ENCODE peak calls at places on chromosomes 6 and 20, in eight cellular contexts. One of them, this sample, is unnamed.

GRCh38 chr6:20572940-20573339 is 38.7 kb downstream of the CDKAL1 start:
- DNase-seq in tibial artery: no peak
- DNase-seq in CD4-positive, alpha-beta T cell: no peak
- DNase-seq in HL-60: no peak
- DNase-seq in epithelial cell of proximal tubule: peak
- DNase-seq in foreskin fibroblast: peak
- DNase-seq in cardiac fibroblast: peak
- DNase-seq in nephron progenitor cell: no peak
- DNase-seq in this sample: no peak

GRCh38 chr6:68279793-68280557 is 355.1 kb upstream of the ADGRB3 start:
- DNase-seq in tibial artery: no peak
- DNase-seq in CD4-positive, alpha-beta T cell: no peak
- DNase-seq in HL-60: no peak
- DNase-seq in epithelial cell of proximal tubule: no peak
- DNase-seq in foreskin fibroblast: peak
- DNase-seq in cardiac fibroblast: peak
- DNase-seq in nephron progenitor cell: no peak
- DNase-seq in this sample: no peak

GRCh38 chr6:105087571-105088211 is 92.1 kb downstream of the POPDC3 start:
- DNase-seq in tibial artery: no peak
- DNase-seq in CD4-positive, alpha-beta T cell: no peak
- DNase-seq in HL-60: peak
- DNase-seq in epithelial cell of proximal tubule: peak
- DNase-seq in foreskin fibroblast: peak
- DNase-seq in cardiac fibroblast: peak
- DNase-seq in nephron progenitor cell: no peak
- DNase-seq in this sample: no peak

GRCh38 chr6:55652429-55652828 is 73.4 kb upstream of the HMGCLL1 start:
- DNase-seq in tibial artery: no peak
- DNase-seq in CD4-positive, alpha-beta T cell: no peak
- DNase-seq in HL-60: no peak
- DNase-seq in epithelial cell of proximal tubule: no peak
- DNase-seq in foreskin fibroblast: no peak
- DNase-seq in cardiac fibroblast: peak
- DNase-seq in nephron progenitor cell: no peak
- DNase-seq in this sample: no peak

GRCh38 chr6:35371494-35372262 is 29.3 kb downstream of the PPARD start:
- DNase-seq in tibial artery: no peak
- DNase-seq in CD4-positive, alpha-beta T cell: no peak
- DNase-seq in HL-60: no peak
- DNase-seq in epithelial cell of proximal tubule: no peak
- DNase-seq in foreskin fibroblast: no peak
- DNase-seq in cardiac fibroblast: no peak
- DNase-seq in nephron progenitor cell: no peak
- DNase-seq in this sample: no peak

GRCh38 chr6:43628392-43629103 is 516 bp downstream of the GTPBP2 start:
- DNase-seq in tibial artery: peak
- DNase-seq in CD4-positive, alpha-beta T cell: peak
- DNase-seq in HL-60: peak
- DNase-seq in epithelial cell of proximal tubule: peak
- DNase-seq in foreskin fibroblast: peak
- DNase-seq in cardiac fibroblast: peak
- DNase-seq in nephron progenitor cell: peak
- DNase-seq in this sample: peak

GRCh38 chr6:146543211-146543939 is at the start of gene RAB32:
- DNase-seq in tibial artery: peak
- DNase-seq in CD4-positive, alpha-beta T cell: no peak
- DNase-seq in HL-60: peak
- DNase-seq in epithelial cell of proximal tubule: no peak
- DNase-seq in foreskin fibroblast: peak
- DNase-seq in cardiac fibroblast: peak
- DNase-seq in nephron progenitor cell: peak
- DNase-seq in this sample: peak

GRCh38 chr6:158752613-158753012 is 66.6 kb downstream of the EZR start:
- DNase-seq in tibial artery: no peak
- DNase-seq in CD4-positive, alpha-beta T cell: no peak
- DNase-seq in HL-60: no peak
- DNase-seq in epithelial cell of proximal tubule: no peak
- DNase-seq in foreskin fibroblast: peak
- DNase-seq in cardiac fibroblast: peak
- DNase-seq in nephron progenitor cell: no peak
- DNase-seq in this sample: peak

GRCh38 chr20:41563087-41563486 is 55.1 kb downstream of the CHD6 start:
- DNase-seq in tibial artery: no peak
- DNase-seq in CD4-positive, alpha-beta T cell: no peak
- DNase-seq in HL-60: no peak
- DNase-seq in epithelial cell of proximal tubule: no peak
- DNase-seq in foreskin fibroblast: peak
- DNase-seq in cardiac fibroblast: no peak
- DNase-seq in nephron progenitor cell: no peak
- DNase-seq in this sample: no peak

GRCh38 chr6:20266851-20267608 is 54.8 kb upstream of the MBOAT1 start:
- DNase-seq in tibial artery: no peak
- DNase-seq in CD4-positive, alpha-beta T cell: no peak
- DNase-seq in HL-60: no peak
- DNase-seq in epithelial cell of proximal tubule: no peak
- DNase-seq in foreskin fibroblast: no peak
- DNase-seq in cardiac fibroblast: no peak
- DNase-seq in nephron progenitor cell: no peak
- DNase-seq in this sample: no peak

GRCh38 chr6:147203311-147204059 is 732 bp upstream of the STXBP5 start:
- DNase-seq in tibial artery: peak
- DNase-seq in CD4-positive, alpha-beta T cell: peak
- DNase-seq in HL-60: no peak
- DNase-seq in epithelial cell of proximal tubule: no peak
- DNase-seq in foreskin fibroblast: peak
- DNase-seq in cardiac fibroblast: peak
- DNase-seq in nephron progenitor cell: peak
- DNase-seq in this sample: peak

GRCh38 chr6:137046871-137047412 is 2.2 kb upstream of the IL20RA start:
- DNase-seq in tibial artery: no peak
- DNase-seq in CD4-positive, alpha-beta T cell: no peak
- DNase-seq in HL-60: no peak
- DNase-seq in epithelial cell of proximal tubule: no peak
- DNase-seq in foreskin fibroblast: peak
- DNase-seq in cardiac fibroblast: no peak
- DNase-seq in nephron progenitor cell: no peak
- DNase-seq in this sample: no peak

GRCh38 chr6:109739671-109740070 is 48.6 kb downstream of the FIG4 start:
- DNase-seq in tibial artery: no peak
- DNase-seq in CD4-positive, alpha-beta T cell: no peak
- DNase-seq in HL-60: no peak
- DNase-seq in epithelial cell of proximal tubule: no peak
- DNase-seq in foreskin fibroblast: no peak
- DNase-seq in cardiac fibroblast: no peak
- DNase-seq in nephron progenitor cell: no peak
- DNase-seq in this sample: no peak

GRCh38 chr20:43691928-43692524 is 25.1 kb downstream of the MYBL2 start:
- DNase-seq in tibial artery: no peak
- DNase-seq in CD4-positive, alpha-beta T cell: peak
- DNase-seq in HL-60: peak
- DNase-seq in epithelial cell of proximal tubule: no peak
- DNase-seq in foreskin fibroblast: peak
- DNase-seq in cardiac fibroblast: peak
- DNase-seq in nephron progenitor cell: peak
- DNase-seq in this sample: no peak

GRCh38 chr6:99836471-99836870 is 157.6 kb downstream of the MCHR2 start:
- DNase-seq in tibial artery: no peak
- DNase-seq in CD4-positive, alpha-beta T cell: no peak
- DNase-seq in HL-60: no peak
- DNase-seq in epithelial cell of proximal tubule: no peak
- DNase-seq in foreskin fibroblast: peak
- DNase-seq in cardiac fibroblast: no peak
- DNase-seq in nephron progenitor cell: no peak
- DNase-seq in this sample: no peak

GRCh38 chr6:79570129-79570801 is 33.0 kb upstream of the LCA5 start:
- DNase-seq in tibial artery: no peak
- DNase-seq in CD4-positive, alpha-beta T cell: no peak
- DNase-seq in HL-60: no peak
- DNase-seq in epithelial cell of proximal tubule: no peak
- DNase-seq in foreskin fibroblast: peak
- DNase-seq in cardiac fibroblast: peak
- DNase-seq in nephron progenitor cell: no peak
- DNase-seq in this sample: no peak

GRCh38 chr20:19212524-19213502 is at the start of gene SLC24A3:
- DNase-seq in tibial artery: peak
- DNase-seq in CD4-positive, alpha-beta T cell: no peak
- DNase-seq in HL-60: no peak
- DNase-seq in epithelial cell of proximal tubule: no peak
- DNase-seq in foreskin fibroblast: peak
- DNase-seq in cardiac fibroblast: peak
- DNase-seq in nephron progenitor cell: peak
- DNase-seq in this sample: peak

GRCh38 chr6:152309648-152310047 is 327.5 kb downstream of the SYNE1 start:
- DNase-seq in tibial artery: no peak
- DNase-seq in CD4-positive, alpha-beta T cell: peak
- DNase-seq in HL-60: no peak
- DNase-seq in epithelial cell of proximal tubule: no peak
- DNase-seq in foreskin fibroblast: no peak
- DNase-seq in cardiac fibroblast: no peak
- DNase-seq in nephron progenitor cell: no peak
- DNase-seq in this sample: no peak

GRCh38 chr20:59437601-59438031 is 137.2 kb downstream of the EDN3 start:
- DNase-seq in tibial artery: no peak
- DNase-seq in CD4-positive, alpha-beta T cell: no peak
- DNase-seq in HL-60: no peak
- DNase-seq in epithelial cell of proximal tubule: no peak
- DNase-seq in foreskin fibroblast: no peak
- DNase-seq in cardiac fibroblast: no peak
- DNase-seq in nephron progenitor cell: no peak
- DNase-seq in this sample: no peak

GRCh38 chr6:119348308-119349040 is 1.1 kb downstream of the MAN1A1 start:
- DNase-seq in tibial artery: peak
- DNase-seq in CD4-positive, alpha-beta T cell: peak
- DNase-seq in HL-60: no peak
- DNase-seq in epithelial cell of proximal tubule: no peak
- DNase-seq in foreskin fibroblast: peak
- DNase-seq in cardiac fibroblast: no peak
- DNase-seq in nephron progenitor cell: peak
- DNase-seq in this sample: peak

GRCh38 chr20:41050361-41051019 is 21.9 kb downstream of the TOP1 start:
- DNase-seq in tibial artery: no peak
- DNase-seq in CD4-positive, alpha-beta T cell: no peak
- DNase-seq in HL-60: no peak
- DNase-seq in epithelial cell of proximal tubule: no peak
- DNase-seq in foreskin fibroblast: peak
- DNase-seq in cardiac fibroblast: peak
- DNase-seq in nephron progenitor cell: no peak
- DNase-seq in this sample: no peak

GRCh38 chr20:22723659-22724058 is 139.3 kb upstream of the FOXA2 start:
- DNase-seq in tibial artery: no peak
- DNase-seq in CD4-positive, alpha-beta T cell: no peak
- DNase-seq in HL-60: no peak
- DNase-seq in epithelial cell of proximal tubule: no peak
- DNase-seq in foreskin fibroblast: peak
- DNase-seq in cardiac fibroblast: peak
- DNase-seq in nephron progenitor cell: no peak
- DNase-seq in this sample: no peak
- TF ChIP-seq CTCF in tibial artery: no peak
- TF ChIP-seq CTCF in CD4-positive, alpha-beta T cell: no peak
- TF ChIP-seq CTCF in HL-60: no peak
- TF ChIP-seq CTCF in epithelial cell of proximal tubule: no peak
- TF ChIP-seq CTCF in foreskin fibroblast: no peak
- TF ChIP-seq CTCF in cardiac fibroblast: no peak
- TF ChIP-seq CTCF in nephron progenitor cell: no peak
- TF ChIP-seq CTCF in this sample: no peak

DNA sequence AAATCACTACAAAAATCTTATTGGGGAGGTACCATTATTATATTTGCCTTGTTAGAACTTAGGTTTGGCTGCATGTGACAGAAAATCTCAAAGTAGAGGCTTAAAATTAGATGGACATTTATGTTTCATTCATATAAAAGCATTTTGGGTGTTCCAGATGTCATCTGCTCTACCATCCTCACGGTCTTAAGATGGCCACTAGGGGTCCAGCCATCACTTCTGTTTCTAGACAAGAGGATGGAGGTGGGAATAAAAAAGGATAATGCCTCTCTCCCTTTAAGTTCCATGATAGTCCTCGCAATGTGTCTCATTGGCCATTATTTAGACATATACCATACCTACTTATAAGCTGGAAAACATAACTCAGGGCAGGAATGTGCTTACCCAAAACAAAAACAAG is 929.5 kb downstream of the KIF16B start:
- DNase-seq in tibial artery: no peak
- DNase-seq in CD4-positive, alpha-beta T cell: no peak
- DNase-seq in HL-60: no peak
- DNase-seq in epithelial cell of proximal tubule: no peak
- DNase-seq in foreskin fibroblast: peak
- DNase-seq in cardiac fibroblast: peak
- DNase-seq in nephron progenitor cell: no peak
- DNase-seq in this sample: no peak
- TF ChIP-seq CTCF in tibial artery: no peak
- TF ChIP-seq CTCF in CD4-positive, alpha-beta T cell: no peak
- TF ChIP-seq CTCF in HL-60: no peak
- TF ChIP-seq CTCF in epithelial cell of proximal tubule: peak
- TF ChIP-seq CTCF in foreskin fibroblast: peak
- TF ChIP-seq CTCF in cardiac fibroblast: peak
- TF ChIP-seq CTCF in nephron progenitor cell: no peak
- TF ChIP-seq CTCF in this sample: no peak

GRCh38 chr6:114952229-114952628 is 609.4 kb upstream of the HS3ST5 start:
- DNase-seq in tibial artery: no peak
- DNase-seq in CD4-positive, alpha-beta T cell: no peak
- DNase-seq in HL-60: no peak
- DNase-seq in epithelial cell of proximal tubule: no peak
- DNase-seq in foreskin fibroblast: no peak
- DNase-seq in cardiac fibroblast: no peak
- DNase-seq in nephron progenitor cell: no peak
- DNase-seq in this sample: no peak
- TF ChIP-seq CTCF in tibial artery: no peak
- TF ChIP-seq CTCF in CD4-positive, alpha-beta T cell: no peak
- TF ChIP-seq CTCF in HL-60: no peak
- TF ChIP-seq CTCF in epithelial cell of proximal tubule: no peak
- TF ChIP-seq CTCF in foreskin fibroblast: no peak
- TF ChIP-seq CTCF in cardiac fibroblast: no peak
- TF ChIP-seq CTCF in nephron progenitor cell: no peak
- TF ChIP-seq CTCF in this sample: no peak

DNA sequence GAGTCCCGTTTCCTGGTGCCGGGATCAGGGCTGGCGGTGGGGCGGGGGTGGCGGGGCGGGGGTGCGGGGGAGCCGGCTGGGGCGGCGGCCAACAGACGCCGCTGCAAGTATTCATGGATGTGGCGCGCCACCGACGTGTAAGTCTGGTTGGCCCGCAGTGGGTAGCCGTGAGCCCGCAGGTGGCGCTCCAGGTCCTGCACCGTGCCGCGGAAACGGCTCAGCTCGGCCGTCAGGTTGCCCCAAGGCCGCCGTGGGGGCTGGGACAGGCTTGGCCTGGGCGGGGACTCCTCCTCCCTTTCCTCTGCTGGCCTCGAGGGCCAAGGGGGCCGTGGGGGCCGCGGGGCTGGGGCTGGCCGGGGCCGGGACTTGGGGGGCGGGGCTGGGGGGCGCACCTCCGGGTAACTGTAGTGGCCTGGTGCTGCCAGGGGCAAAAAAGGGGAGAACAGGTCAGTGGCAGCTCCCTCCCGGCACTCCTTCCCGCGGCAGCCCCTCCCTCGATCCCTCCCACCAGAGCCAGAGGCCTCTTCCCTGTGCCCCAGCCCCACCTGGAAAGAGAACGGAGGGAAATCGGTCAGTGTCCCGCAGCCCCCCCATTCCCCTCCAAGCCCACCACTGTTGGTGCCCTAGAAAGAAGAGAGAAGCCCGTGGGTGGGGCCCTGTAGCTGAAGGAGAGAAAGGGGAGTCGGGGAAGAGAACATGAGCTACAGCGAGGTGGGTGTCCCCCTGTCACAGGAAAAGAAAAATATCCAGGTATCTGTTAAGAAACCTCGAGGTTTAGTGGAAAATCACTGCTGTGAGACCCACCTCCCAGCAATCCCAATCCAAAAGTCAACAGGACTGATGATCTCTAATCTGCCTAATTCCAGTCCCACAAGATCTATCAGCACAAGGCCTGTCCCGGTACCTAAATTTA is 21.3 kb downstream of the TNXB start:
- DNase-seq in tibial artery: peak
- DNase-seq in CD4-positive, alpha-beta T cell: peak
- DNase-seq in HL-60: peak
- DNase-seq in epithelial cell of proximal tubule: no peak
- DNase-seq in foreskin fibroblast: peak
- DNase-seq in cardiac fibroblast: peak
- DNase-seq in nephron progenitor cell: peak
- DNase-seq in this sample: peak
- TF ChIP-seq CTCF in tibial artery: peak
- TF ChIP-seq CTCF in CD4-positive, alpha-beta T cell: peak
- TF ChIP-seq CTCF in HL-60: no peak
- TF ChIP-seq CTCF in epithelial cell of proximal tubule: peak
- TF ChIP-seq CTCF in foreskin fibroblast: peak
- TF ChIP-seq CTCF in cardiac fibroblast: peak
- TF ChIP-seq CTCF in nephron progenitor cell: no peak
- TF ChIP-seq CTCF in this sample: peak

This sample was measured in sigmoid colon.